ENCODE peak calls at places on chromosomes 5 and 9, in six cellular contexts. Y is HFF-Myc, L is colonic mucosa, C is tibial nerve, A is sigmoid colon, Q is dorsolateral prefrontal cortex. U is an unnamed sample.

GRCh38 chr5:143696920-143697319 is 115.0 kb upstream of the HMHB1 start:
- DNase-seq in A (no peak), L (no peak), C (no peak), Y (no peak), Q (no peak), U (no peak)

GRCh38 chr5:10288600-10289213 is 19.0 kb downstream of the CMBL start:
- DNase-seq in Q (no peak), Y (no peak), L (peak), C (peak), A (no peak), U (no peak)

GRCh38 chr5:5270958-5271605 is 131.0 kb downstream of the ADAMTS16 start:
- DNase-seq in Q (peak), C (peak), L (peak), A (peak), Y (peak), U (peak)

GRCh38 chr5:50727149-50727496 is 60.7 kb downstream of the PARP8 start:
- DNase-seq in Y (no peak), A (peak), C (no peak), Q (peak), L (no peak), U (no peak)

GRCh38 chr5:90201923-90202322 is 207.6 kb downstream of the CETN3 start:
- DNase-seq in C (no peak), A (no peak), L (no peak), Q (no peak), Y (no peak), U (peak)

GRCh38 chr5:139177809-139178581 is 20.2 kb downstream of the SIL1 start:
- DNase-seq in L (peak), A (peak), Q (no peak), Y (no peak), C (no peak), U (no peak)

GRCh38 chr5:81230429-81230828 is 2.7 kb upstream of the CKMT2 start:
- DNase-seq in A (no peak), L (no peak), Y (no peak), C (no peak), Q (no peak), U (no peak)

GRCh38 chr5:32627219-32627880 is 42.0 kb downstream of the SUB1 start:
- DNase-seq in C (no peak), A (no peak), L (no peak), Y (no peak), Q (no peak), U (no peak)

GRCh38 chr9:129278391-129279237 is 100.6 kb upstream of the IER5L start:
- DNase-seq in A (peak), Y (no peak), C (peak), Q (no peak), L (peak), U (no peak)

GRCh38 chr9:3290231-3290840 is 235.5 kb downstream of the RFX3 start:
- DNase-seq in C (no peak), L (no peak), A (no peak), Y (no peak), Q (no peak), U (no peak)

GRCh38 chr5:21199087-21199486 is 1211.1 kb upstream of the CDH18 start:
- DNase-seq in A (no peak), Y (no peak), Q (no peak), C (no peak), L (no peak), U (no peak)

GRCh38 chr5:10106806-10107205 is 142.9 kb downstream of the ATPSCKMT start:
- DNase-seq in C (no peak), L (no peak), Q (no peak), A (no peak), Y (no peak), U (no peak)

GRCh38 chr5:103427326-103427725 is 135.3 kb downstream of the NUDT12 start:
- DNase-seq in A (no peak), L (no peak), Y (no peak), C (no peak), Q (no peak), U (no peak)

GRCh38 chr5:4387295-4387694 is 752.8 kb upstream of the ADAMTS16 start:
- DNase-seq in Q (no peak), Y (no peak), C (no peak), L (no peak), A (no peak), U (peak)

GRCh38 chr5:9056046-9056445 is 489.8 kb downstream of the SEMA5A start:
- DNase-seq in C (no peak), L (no peak), Q (no peak), Y (no peak), A (no peak), U (no peak)

GRCh38 chr5:112329429-112330090 is 89.5 kb downstream of the EPB41L4A start:
- DNase-seq in Y (no peak), L (no peak), Q (no peak), A (no peak), C (no peak), U (no peak)

GRCh38 chr9:129282308-129283211 is 104.5 kb upstream of the IER5L start:
- DNase-seq in L (no peak), A (peak), Q (no peak), Y (no peak), C (peak), U (no peak)

GRCh38 chr9:130177898-130178805 is 5.9 kb downstream of the NCS1 start:
- DNase-seq in L (no peak), C (no peak), Q (no peak), Y (no peak), A (no peak), U (no peak)

GRCh38 chr5:482021-482420 is 39.0 kb downstream of the EXOC3 start:
- DNase-seq in L (no peak), Y (no peak), Q (no peak), A (no peak), C (no peak), U (no peak)

GRCh38 chr9:137150485-137151060 is 11.6 kb downstream of the GRIN1 start:
- DNase-seq in L (peak), Y (no peak), Q (no peak), A (no peak), C (no peak), U (no peak)

GRCh38 chr9:137149367-137149766 is 10.4 kb downstream of the GRIN1 start:
- DNase-seq in Y (no peak), L (no peak), Q (no peak), A (no peak), C (no peak), U (no peak)

GRCh38 chr9:137148242-137148641 is 9.3 kb downstream of the GRIN1 start:
- DNase-seq in Q (no peak), L (no peak), C (no peak), Y (no peak), A (no peak), U (no peak)

GRCh38 chr9:137148661-137149060 is 9.7 kb downstream of the GRIN1 start:
- DNase-seq in Q (no peak), Y (no peak), A (no peak), L (no peak), C (no peak), U (no peak)

DNA sequence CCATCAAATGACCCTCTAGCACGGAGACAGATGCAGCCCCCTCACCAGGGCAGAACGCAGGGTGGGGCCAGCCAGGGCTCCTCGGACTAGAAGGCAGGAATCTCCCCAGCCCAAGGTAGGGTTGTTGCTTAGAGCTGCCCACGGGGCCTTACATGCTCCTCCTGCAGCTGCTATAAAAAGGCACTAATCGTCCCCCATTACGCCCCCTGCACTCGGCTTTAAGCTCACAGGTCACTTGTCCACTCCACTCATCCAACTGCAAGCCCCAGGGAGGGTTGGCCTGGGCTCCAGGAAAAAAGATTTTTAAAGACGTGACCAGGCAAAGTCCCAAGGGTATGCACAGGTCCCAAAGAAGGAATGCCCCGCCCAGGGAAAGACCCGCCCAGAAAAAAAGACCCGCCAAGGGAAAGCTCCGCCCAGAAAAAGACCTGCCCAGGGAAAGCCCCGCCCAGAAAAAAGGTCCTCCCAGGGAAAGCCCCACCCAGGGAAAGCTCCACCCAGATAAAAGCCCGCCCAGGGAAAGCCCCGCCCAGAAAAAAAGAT is 11.1 kb downstream of the GRIN1 start:
- DNase-seq in C (no peak), L (no peak), A (no peak), Y (no peak), Q (no peak), U (no peak)
- H3K4me3 ChIP-seq in C (no peak), L (no peak), A (no peak), Y (no peak), Q (no peak), U (no peak)

DNA sequence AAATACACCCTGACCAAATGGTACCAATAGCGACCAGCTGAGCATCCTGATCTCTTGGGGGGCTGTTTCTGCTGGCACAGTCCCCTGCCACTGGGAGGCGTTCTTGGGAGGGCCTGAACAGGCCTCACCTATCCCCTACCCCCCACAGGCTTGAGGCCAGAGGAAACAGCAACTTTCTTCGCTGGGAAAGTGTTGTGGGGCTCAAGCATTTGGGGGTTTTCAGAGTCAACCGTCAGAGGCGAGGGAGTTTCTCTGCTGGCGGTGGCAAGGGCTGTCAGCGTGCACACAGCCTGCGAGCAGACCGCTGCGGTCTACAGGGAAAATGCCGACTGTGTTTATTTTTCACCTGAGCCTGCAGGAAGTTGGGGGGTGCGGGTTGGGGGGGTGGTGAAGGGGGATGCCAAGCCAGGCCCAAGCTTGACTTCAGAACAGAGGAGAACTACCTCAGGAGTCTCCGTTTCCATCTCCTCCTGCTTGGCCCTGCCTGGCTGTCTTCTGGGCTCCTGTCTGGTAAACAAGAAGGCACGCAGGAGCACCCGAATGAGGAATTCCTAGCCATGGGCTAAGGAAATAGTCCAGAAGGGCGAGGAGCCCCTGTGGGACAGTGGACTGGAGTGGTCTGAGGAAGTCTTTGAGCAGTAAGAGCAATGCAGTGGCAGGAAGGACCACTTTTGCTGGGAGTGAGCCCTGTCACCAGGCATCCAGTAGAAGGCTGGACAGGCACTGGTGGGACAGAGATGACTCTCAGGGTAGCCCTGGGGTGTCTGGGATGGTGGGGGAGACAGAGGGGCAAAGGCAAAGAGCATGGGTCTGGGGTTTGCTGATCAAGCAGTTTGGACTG is 18.1 kb downstream of the TCF7 start:
- DNase-seq in C (no peak), Q (peak), L (no peak), A (peak), Y (no peak), U (no peak)
- TF ChIP-seq CTCF in C (no peak), Q (no peak), L (no peak), A (no peak), Y (no peak), U (no peak)

GRCh38 chr9:112489039-112489546 is 2.5 kb downstream of the KIAA1958 start:
- DNase-seq in Y (no peak), C (no peak), Q (no peak), A (no peak), L (no peak), U (no peak)
- H3K4me3 ChIP-seq in Y (no peak), C (no peak), Q (peak), A (no peak), L (no peak), U (no peak)

GRCh38 chr9:32142074-32142473 is 242.4 kb upstream of the ACO1 start:
- DNase-seq in C (no peak), A (no peak), Q (no peak), Y (no peak), L (no peak), U (no peak)

DNA sequence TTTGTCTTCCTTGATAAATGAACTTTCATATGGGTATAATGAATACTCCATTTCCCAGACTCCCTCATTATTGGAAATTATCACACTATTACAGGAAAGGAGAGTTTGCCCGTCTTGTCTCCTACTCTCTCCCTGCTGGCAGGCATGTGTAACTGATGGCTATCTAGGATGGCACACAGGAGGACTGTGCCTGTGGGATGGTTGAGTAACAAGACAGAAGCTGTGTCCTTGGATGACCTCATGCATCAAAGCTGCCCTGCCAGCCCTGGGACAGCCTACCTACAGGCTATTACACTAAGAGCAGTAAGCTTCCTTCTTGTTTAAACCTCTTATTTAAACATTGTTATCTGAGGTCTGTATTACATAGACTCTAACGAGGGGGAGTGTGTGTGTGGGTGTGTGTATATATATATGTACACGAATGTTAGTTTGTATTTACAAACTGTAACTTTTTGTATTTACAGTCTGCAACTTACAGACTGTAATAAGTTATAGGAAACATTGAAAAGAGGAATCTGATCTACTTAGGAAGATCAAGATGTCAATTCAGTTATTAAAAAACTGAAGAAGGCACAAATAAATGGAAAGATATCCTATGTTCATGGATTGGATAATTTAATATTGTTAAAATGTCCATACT is 247.6 kb upstream of the ACO1 start:
- DNase-seq in Y (no peak), C (no peak), L (no peak), A (no peak), Q (no peak), U (no peak)
- TF ChIP-seq CTCF in Y (no peak), C (no peak), L (no peak), A (no peak), Q (no peak), U (no peak)

DNA sequence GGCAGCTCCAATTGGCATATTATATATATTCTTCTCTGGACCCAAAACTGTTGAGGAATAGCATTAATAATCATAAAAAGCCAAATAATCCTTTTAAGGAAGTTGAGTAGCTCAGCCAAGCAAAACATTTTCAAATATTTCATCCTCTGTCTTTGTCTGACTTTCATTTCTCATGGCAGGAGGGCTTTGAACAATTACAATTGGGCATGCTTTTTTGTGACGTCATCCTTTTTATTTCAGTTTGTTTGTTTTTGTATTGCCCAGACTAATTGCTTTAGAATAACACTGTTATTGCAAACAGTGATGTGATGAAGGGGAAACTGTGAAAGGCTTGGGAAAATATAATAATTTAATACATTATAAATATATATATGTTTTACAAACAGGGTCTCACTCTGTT is 65.2 kb upstream of the MAP1B start:
- DNase-seq in C (no peak), Q (no peak), L (no peak), Y (no peak), A (no peak), U (no peak)
- H3K4me3 ChIP-seq in C (no peak), Q (no peak), L (no peak), Y (no peak), A (no peak), U (no peak)

DNA sequence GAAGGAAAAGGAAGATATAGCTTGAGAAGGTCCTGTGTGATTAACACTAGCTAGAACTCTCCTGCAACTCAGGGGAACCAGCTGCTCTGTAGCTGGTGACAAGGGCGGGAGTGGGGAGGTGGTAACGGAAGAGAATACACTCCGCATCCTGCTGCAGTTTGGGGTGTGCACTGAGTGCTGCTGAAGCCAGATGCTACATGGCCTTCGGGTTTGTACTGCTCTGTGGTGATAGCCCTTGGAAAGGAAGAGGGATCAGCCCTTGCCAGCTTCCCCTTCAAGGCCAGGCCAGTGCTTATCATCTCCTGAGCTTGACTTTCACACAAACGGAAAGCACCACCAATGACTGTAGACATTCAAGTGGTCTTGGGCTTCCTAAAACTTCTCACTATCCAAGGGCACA is 34.3 kb downstream of the FRMD3 start:
- DNase-seq in Q (no peak), C (no peak), L (no peak), Y (no peak), A (no peak), U (no peak)
- TF ChIP-seq CTCF in Q (no peak), C (no peak), L (no peak), Y (no peak), A (no peak), U (no peak)

GRCh38 chr9:86794356-86795046 is 152.8 kb downstream of the GAS1 start:
- DNase-seq in L (no peak), A (no peak), Y (peak), Q (no peak), C (no peak), U (peak)
- H3K4me3 ChIP-seq in L (no peak), A (no peak), Y (no peak), Q (no peak), C (no peak), U (no peak)

GRCh38 chr5:153784277-153784676 is 254.4 kb downstream of the FAM114A2 start:
- DNase-seq in Q (no peak), A (no peak), Y (no peak), L (no peak), C (no peak), U (no peak)

GRCh38 chr5:153783278-153783677 is 255.4 kb downstream of the FAM114A2 start:
- DNase-seq in Q (no peak), A (no peak), C (no peak), Y (no peak), L (no peak), U (no peak)

GRCh38 chr5:153780876-153781275 is 257.8 kb downstream of the FAM114A2 start:
- DNase-seq in Q (no peak), A (no peak), C (no peak), L (no peak), Y (no peak), U (no peak)

GRCh38 chr5:153781325-153781724 is 257.4 kb downstream of the FAM114A2 start:
- DNase-seq in A (no peak), L (no peak), Q (no peak), C (no peak), Y (no peak), U (no peak)

DNA sequence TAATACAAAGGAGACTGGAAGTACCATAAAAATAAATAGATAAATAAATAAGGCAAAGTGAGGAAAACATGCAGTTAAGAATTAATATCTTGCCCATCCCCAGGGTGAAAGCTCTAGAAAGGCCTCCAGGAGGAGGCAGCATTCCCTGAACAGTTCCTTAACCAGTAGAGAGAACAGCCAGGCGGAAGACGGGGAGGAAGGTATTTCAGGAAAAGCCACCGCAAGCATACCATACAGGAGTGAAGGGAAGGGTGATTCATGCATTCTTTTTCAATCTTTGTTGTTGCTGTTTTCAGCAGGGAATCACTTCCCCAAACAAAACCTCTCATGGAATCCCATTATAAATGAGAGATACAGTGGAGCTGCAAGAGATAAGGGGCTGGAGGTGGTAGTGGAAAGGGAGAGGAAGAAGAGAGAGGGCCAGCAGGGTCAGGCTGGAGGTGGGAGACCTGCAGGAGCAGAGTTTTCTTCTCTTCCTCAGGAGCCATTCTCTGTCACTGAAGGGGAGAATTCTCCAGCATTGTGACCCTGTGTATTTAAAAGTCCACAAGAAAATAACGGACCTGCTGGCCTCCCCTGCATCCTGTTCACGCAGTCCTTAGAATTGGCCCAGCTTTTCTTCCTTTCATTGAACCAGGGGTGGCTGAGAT is 256.0 kb downstream of the FAM114A2 start:
- DNase-seq in L (no peak), C (no peak), Y (no peak), Q (no peak), A (no peak), U (peak)
- TF ChIP-seq CTCF in L (no peak), C (no peak), Y (no peak), Q (no peak), A (no peak), U (peak)

DNA sequence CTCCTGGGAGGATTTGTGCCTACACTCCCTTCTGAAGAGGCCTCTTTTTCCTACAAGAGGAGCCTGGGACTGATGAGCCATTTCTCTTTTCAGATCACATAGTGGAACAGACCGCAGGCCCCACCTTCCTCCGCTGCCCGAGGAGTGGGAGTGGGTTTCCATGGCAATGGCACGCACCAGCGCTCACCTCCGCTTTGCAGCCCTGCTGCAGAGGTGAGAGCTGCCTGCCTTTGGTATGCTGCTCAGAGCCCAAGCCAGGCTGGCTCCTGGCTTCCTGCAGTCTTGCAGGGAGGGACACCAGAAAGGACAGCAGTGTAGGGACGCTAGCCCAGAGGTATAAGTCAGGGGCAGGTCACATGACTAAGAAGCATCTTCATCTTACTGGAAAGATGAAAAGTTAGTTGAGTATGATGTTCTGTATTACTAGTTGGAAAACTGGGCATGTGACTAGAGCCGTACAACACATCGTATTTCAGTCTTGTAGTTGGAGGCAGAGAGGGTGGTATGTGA is 12.4 kb downstream of the PTTG1 start:
- DNase-seq in C (no peak), Q (peak), Y (no peak), L (no peak), A (no peak), U (no peak)
- H3K4me3 ChIP-seq in C (no peak), Q (no peak), Y (no peak), L (no peak), A (no peak), U (no peak)